ENCODE peak calls at places on chromosomes 1 and 21, in five cellular contexts. One of them, this sample, is unnamed.

GRCh38 chr21:46227811-46228344 is 696 bp downstream of the LSS start:
- DNase-seq in OCI-LY7: peak
- DNase-seq in HCT116: no peak
- DNase-seq in hepatocyte: peak
- DNase-seq in GM23338: peak
- DNase-seq in this sample: peak

GRCh38 chr1:67175713-67176112 is 9.5 kb downstream of the IL23R start:
- DNase-seq in OCI-LY7: no peak
- DNase-seq in HCT116: no peak
- DNase-seq in hepatocyte: no peak
- DNase-seq in GM23338: no peak
- DNase-seq in this sample: no peak

GRCh38 chr1:193326296-193326695 is 139.9 kb upstream of the B3GALT2 start:
- DNase-seq in OCI-LY7: no peak
- DNase-seq in HCT116: no peak
- DNase-seq in hepatocyte: no peak
- DNase-seq in GM23338: no peak
- DNase-seq in this sample: no peak

GRCh38 chr1:248821101-248821500 is 4.6 kb downstream of the SH3BP5L start:
- DNase-seq in OCI-LY7: no peak
- DNase-seq in HCT116: no peak
- DNase-seq in hepatocyte: no peak
- DNase-seq in GM23338: no peak
- DNase-seq in this sample: no peak

GRCh38 chr1:169115891-169116585 is 9.5 kb downstream of the ATP1B1 start:
- DNase-seq in OCI-LY7: peak
- DNase-seq in HCT116: no peak
- DNase-seq in hepatocyte: peak
- DNase-seq in GM23338: peak
- DNase-seq in this sample: no peak

GRCh38 chr1:85585845-85586244 is 5.3 kb downstream of the CCN1 start:
- DNase-seq in OCI-LY7: no peak
- DNase-seq in HCT116: no peak
- DNase-seq in hepatocyte: no peak
- DNase-seq in GM23338: no peak
- DNase-seq in this sample: no peak

GRCh38 chr1:5448486-5448885 is 543.7 kb downstream of the NPHP4 start:
- DNase-seq in OCI-LY7: peak
- DNase-seq in HCT116: peak
- DNase-seq in hepatocyte: no peak
- DNase-seq in GM23338: no peak
- DNase-seq in this sample: peak

GRCh38 chr21:43343095-43343991 is 83.6 kb downstream of the SIK1 start:
- DNase-seq in OCI-LY7: no peak
- DNase-seq in HCT116: no peak
- DNase-seq in hepatocyte: peak
- DNase-seq in GM23338: no peak
- DNase-seq in this sample: no peak

GRCh38 chr1:150365945-150366344 is 2.0 kb downstream of the RPRD2 start:
- DNase-seq in OCI-LY7: peak
- DNase-seq in HCT116: no peak
- DNase-seq in hepatocyte: no peak
- DNase-seq in GM23338: no peak
- DNase-seq in this sample: no peak

GRCh38 chr1:50424045-50424939 is 1.0 kb upstream of the DMRTA2 start:
- DNase-seq in OCI-LY7: no peak
- DNase-seq in HCT116: no peak
- DNase-seq in hepatocyte: no peak
- DNase-seq in GM23338: peak
- DNase-seq in this sample: peak

GRCh38 chr1:23673086-23673813 is 18.4 kb upstream of the RPL11 start:
- DNase-seq in OCI-LY7: no peak
- DNase-seq in HCT116: no peak
- DNase-seq in hepatocyte: peak
- DNase-seq in GM23338: peak
- DNase-seq in this sample: peak

GRCh38 chr1:235246022-235246948 is 81.7 kb downstream of the ARID4B start:
- DNase-seq in OCI-LY7: no peak
- DNase-seq in HCT116: no peak
- DNase-seq in hepatocyte: no peak
- DNase-seq in GM23338: no peak
- DNase-seq in this sample: no peak

GRCh38 chr1:210792250-210792649 is 341.7 kb downstream of the KCNH1 start:
- DNase-seq in OCI-LY7: no peak
- DNase-seq in HCT116: no peak
- DNase-seq in hepatocyte: no peak
- DNase-seq in GM23338: no peak
- DNase-seq in this sample: no peak

GRCh38 chr1:241593186-241593585 is 47.0 kb downstream of the CHML start:
- DNase-seq in OCI-LY7: no peak
- DNase-seq in HCT116: no peak
- DNase-seq in hepatocyte: no peak
- DNase-seq in GM23338: no peak
- DNase-seq in this sample: no peak

GRCh38 chr1:55646181-55646580 is 431.0 kb upstream of the USP24 start:
- DNase-seq in OCI-LY7: no peak
- DNase-seq in HCT116: no peak
- DNase-seq in hepatocyte: no peak
- DNase-seq in GM23338: no peak
- DNase-seq in this sample: no peak

GRCh38 chr1:175422122-175422521 is 229.5 kb upstream of the KIAA0040 start:
- DNase-seq in OCI-LY7: no peak
- DNase-seq in HCT116: no peak
- DNase-seq in hepatocyte: peak
- DNase-seq in GM23338: no peak
- DNase-seq in this sample: no peak

GRCh38 chr21:44085491-44086321 is 21.5 kb upstream of the PWP2 start:
- DNase-seq in OCI-LY7: no peak
- DNase-seq in HCT116: no peak
- DNase-seq in hepatocyte: no peak
- DNase-seq in GM23338: no peak
- DNase-seq in this sample: no peak

GRCh38 chr21:43983860-43984420 is 28.2 kb upstream of the TRAPPC10 start:
- DNase-seq in OCI-LY7: no peak
- DNase-seq in HCT116: no peak
- DNase-seq in hepatocyte: no peak
- DNase-seq in GM23338: no peak
- DNase-seq in this sample: no peak

GRCh38 chr1:55129194-55129728 is 85.9 kb downstream of the USP24 start:
- DNase-seq in OCI-LY7: no peak
- DNase-seq in HCT116: no peak
- DNase-seq in hepatocyte: no peak
- DNase-seq in GM23338: no peak
- DNase-seq in this sample: no peak

GRCh38 chr1:175683491-175684175 is 59.8 kb downstream of the TNR start:
- DNase-seq in OCI-LY7: no peak
- DNase-seq in HCT116: no peak
- DNase-seq in hepatocyte: no peak
- DNase-seq in GM23338: no peak
- DNase-seq in this sample: no peak

GRCh38 chr1:109826930-109827349 is 63.2 kb upstream of the EPS8L3 start:
- DNase-seq in OCI-LY7: no peak
- DNase-seq in HCT116: no peak
- DNase-seq in hepatocyte: no peak
- DNase-seq in GM23338: no peak
- DNase-seq in this sample: no peak

GRCh38 chr1:11570821-11571220 is 83.4 kb downstream of the FBXO2 start:
- DNase-seq in OCI-LY7: no peak
- DNase-seq in HCT116: no peak
- DNase-seq in hepatocyte: no peak
- DNase-seq in GM23338: no peak
- DNase-seq in this sample: no peak

GRCh38 chr1:11568687-11569086 is 85.5 kb downstream of the FBXO2 start:
- DNase-seq in OCI-LY7: no peak
- DNase-seq in HCT116: no peak
- DNase-seq in hepatocyte: no peak
- DNase-seq in GM23338: no peak
- DNase-seq in this sample: no peak

GRCh38 chr1:11569954-11570353 is 84.3 kb downstream of the FBXO2 start:
- DNase-seq in OCI-LY7: no peak
- DNase-seq in HCT116: no peak
- DNase-seq in hepatocyte: no peak
- DNase-seq in GM23338: no peak
- DNase-seq in this sample: no peak

GRCh38 chr1:11567244-11568065 is 86.8 kb downstream of the FBXO2 start:
- DNase-seq in OCI-LY7: no peak
- DNase-seq in HCT116: no peak
- DNase-seq in hepatocyte: no peak
- DNase-seq in GM23338: no peak
- DNase-seq in this sample: no peak

GRCh38 chr1:11569551-11569950 is 84.7 kb downstream of the FBXO2 start:
- DNase-seq in OCI-LY7: no peak
- DNase-seq in HCT116: no peak
- DNase-seq in hepatocyte: no peak
- DNase-seq in GM23338: no peak
- DNase-seq in this sample: no peak
- TF ChIP-seq EZH2phosphoT487 in OCI-LY7: no peak
- TF ChIP-seq EZH2phosphoT487 in HCT116: no peak
- TF ChIP-seq EZH2phosphoT487 in hepatocyte: no peak
- TF ChIP-seq EZH2phosphoT487 in GM23338: no peak
- TF ChIP-seq EZH2phosphoT487 in this sample: no peak

GRCh38 chr1:87941292-87941946 is 612.7 kb downstream of the LMO4 start:
- DNase-seq in OCI-LY7: no peak
- DNase-seq in HCT116: no peak
- DNase-seq in hepatocyte: no peak
- DNase-seq in GM23338: peak
- DNase-seq in this sample: peak
- TF ChIP-seq EZH2phosphoT487 in OCI-LY7: no peak
- TF ChIP-seq EZH2phosphoT487 in HCT116: no peak
- TF ChIP-seq EZH2phosphoT487 in hepatocyte: no peak
- TF ChIP-seq EZH2phosphoT487 in GM23338: no peak
- TF ChIP-seq EZH2phosphoT487 in this sample: no peak

DNA sequence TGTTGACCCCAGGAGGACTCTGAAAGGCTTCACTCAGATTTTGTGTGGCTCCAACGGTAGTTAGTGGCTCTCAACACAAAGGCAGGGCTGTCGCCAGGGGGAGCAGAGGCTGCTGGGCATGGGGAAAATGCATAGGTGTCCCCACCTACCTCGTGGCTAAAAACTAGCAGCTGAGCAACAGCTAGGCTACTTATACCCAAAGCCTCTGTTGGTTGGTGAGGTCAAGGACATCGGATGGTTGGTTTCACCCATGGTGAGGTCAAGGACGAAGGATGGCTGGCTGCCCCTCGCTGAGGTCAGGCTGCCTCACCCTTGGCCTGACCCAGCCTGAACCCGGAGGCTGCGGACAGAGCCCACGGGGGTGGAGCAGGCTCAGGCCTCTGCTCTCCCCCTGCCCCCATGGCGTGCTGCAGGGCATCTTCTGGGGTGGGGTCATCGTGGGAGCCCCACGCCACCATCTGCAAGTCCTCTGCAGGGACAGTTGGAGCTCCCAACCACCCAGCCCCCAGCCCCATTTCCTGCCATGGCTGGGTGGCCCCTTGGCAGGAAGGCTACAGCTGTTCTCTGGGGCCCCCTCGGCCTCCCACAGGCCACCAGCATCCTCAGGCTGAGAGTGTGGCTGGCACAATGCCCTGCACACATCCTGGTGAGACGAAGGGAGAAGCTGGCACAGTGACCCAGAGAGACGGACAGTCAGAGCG is 8.5 kb upstream of the GNB1 start:
- DNase-seq in OCI-LY7: peak
- DNase-seq in HCT116: no peak
- DNase-seq in hepatocyte: no peak
- DNase-seq in GM23338: no peak
- DNase-seq in this sample: peak
- TF ChIP-seq EZH2phosphoT487 in OCI-LY7: no peak
- TF ChIP-seq EZH2phosphoT487 in HCT116: no peak
- TF ChIP-seq EZH2phosphoT487 in hepatocyte: no peak
- TF ChIP-seq EZH2phosphoT487 in GM23338: no peak
- TF ChIP-seq EZH2phosphoT487 in this sample: no peak

GRCh38 chr1:25782608-25783201 is 17.3 kb upstream of the SELENON start:
- DNase-seq in OCI-LY7: no peak
- DNase-seq in HCT116: no peak
- DNase-seq in hepatocyte: no peak
- DNase-seq in GM23338: no peak
- DNase-seq in this sample: no peak
- TF ChIP-seq EZH2phosphoT487 in OCI-LY7: no peak
- TF ChIP-seq EZH2phosphoT487 in HCT116: no peak
- TF ChIP-seq EZH2phosphoT487 in hepatocyte: no peak
- TF ChIP-seq EZH2phosphoT487 in GM23338: no peak
- TF ChIP-seq EZH2phosphoT487 in this sample: no peak